ENCODE peak calls at places on chromosomes 4 and X, in nine cellular contexts. U, E, Z, O, H, J, X, T and A are unnamed samples.

GRCh38 chr4:8847331-8847730 is 24.3 kb downstream of the HMX1 start:
- DNase-seq in U (no peak), E (peak; percentile 36), Z (no peak), O (no peak), H (no peak), J (no peak), X (no peak), T (no peak), A (no peak)

GRCh38 chr4:166435449-166435848 is 562.4 kb downstream of the TLL1 start:
- DNase-seq in U (peak; percentile 25), E (no peak), Z (no peak), O (no peak), H (no peak), J (no peak), X (no peak), T (no peak), A (no peak)

GRCh38 chr4:39699676-39700409 is 1.9 kb downstream of the UBE2K start:
- DNase-seq in U (no peak), E (no peak), Z (no peak), O (no peak), H (no peak), J (no peak), X (no peak), T (peak; percentile 30), A (no peak)

GRCh38 chr4:24208691-24209090 is 318.8 kb upstream of the PPARGC1A start:
- DNase-seq in U (no peak), E (no peak), Z (no peak), O (no peak), H (no peak), J (no peak), X (no peak), T (no peak), A (no peak)

GRCh38 chrX:102841706-102842003 is 95.4 kb upstream of the RAB40AL start:
- DNase-seq in U (no peak), E (no peak), Z (no peak), O (no peak), H (no peak), J (no peak), X (no peak), T (no peak), A (no peak)

GRCh38 chr4:16205298-16206164 is 20.7 kb downstream of the TAPT1 start:
- DNase-seq in U (no peak), E (no peak), Z (no peak), O (no peak), H (peak; percentile 37), J (no peak), X (peak; percentile 19), T (peak; percentile 86), A (peak; percentile 38)

GRCh38 chr4:69057620-69058409 is 38.5 kb upstream of the UGT2B7 start:
- DNase-seq in U (no peak), E (no peak), Z (peak; percentile 31), O (no peak), H (no peak), J (no peak), X (no peak), T (no peak), A (no peak)

GRCh38 chr4:170652571-170652970 is 562.8 kb upstream of the AADAT start:
- DNase-seq in U (peak; percentile 12), E (no peak), Z (no peak), O (no peak), H (no peak), J (no peak), X (no peak), T (no peak), A (no peak)

GRCh38 chrX:94695910-94696309 is 1021.9 kb downstream of the FAM133A start:
- DNase-seq in U (no peak), E (no peak), Z (no peak), O (no peak), H (no peak), J (no peak), X (no peak), T (no peak), A (no peak)

GRCh38 chr4:25096553-25097443 is 63.5 kb downstream of the SEPSECS start:
- DNase-seq in U (no peak), E (no peak), Z (no peak), O (no peak), H (no peak), J (no peak), X (no peak), T (no peak), A (no peak)

GRCh38 chr4:54085284-54085683 is 14.7 kb upstream of the GSX2 start:
- DNase-seq in U (peak; percentile 94), E (no peak), Z (no peak), O (no peak), H (no peak), J (no peak), X (no peak), T (no peak), A (no peak)

GRCh38 chr4:84952776-84953175 is 13.7 kb downstream of the WDFY3 start:
- DNase-seq in U (no peak), E (no peak), Z (no peak), O (no peak), H (no peak), J (no peak), X (no peak), T (no peak), A (no peak)

GRCh38 chr4:5409980-5410618 is 298.3 kb downstream of the EVC2 start:
- DNase-seq in U (no peak), E (no peak), Z (no peak), O (no peak), H (no peak), J (no peak), X (no peak), T (no peak), A (no peak)

GRCh38 chrX:40323977-40324376 is 226.2 kb upstream of the BCOR start:
- DNase-seq in U (no peak), E (no peak), Z (no peak), O (no peak), H (no peak), J (no peak), X (no peak), T (no peak), A (no peak)

GRCh38 chr4:81021526-81021944 is 9.0 kb upstream of the BMP3 start:
- DNase-seq in U (no peak), E (no peak), Z (peak; percentile 63), O (no peak), H (no peak), J (no peak), X (no peak), T (no peak), A (peak; percentile 43)